ENCODE peak calls at places on chromosomes 13 and 19, in seven cellular contexts. One of them, this sample, is unnamed.

GRCh38 chr13:106967391-106967790 is 399.5 kb upstream of the ARGLU1 start:
- DNase-seq in AG04449: no peak
- DNase-seq in psoas muscle: no peak
- DNase-seq in lower leg skin: no peak
- DNase-seq in BJ: no peak
- DNase-seq in heart left ventricle: no peak
- DNase-seq in right atrium auricular region: no peak
- DNase-seq in this sample: no peak

GRCh38 chr13:52837850-52838249 is 10.6 kb downstream of the PCDH8 start:
- DNase-seq in AG04449: no peak
- DNase-seq in psoas muscle: no peak
- DNase-seq in lower leg skin: no peak
- DNase-seq in BJ: no peak
- DNase-seq in heart left ventricle: no peak
- DNase-seq in right atrium auricular region: no peak
- DNase-seq in this sample: no peak

GRCh38 chr19:29040951-29041350 is 172.0 kb downstream of the UQCRFS1 start:
- DNase-seq in AG04449: no peak
- DNase-seq in psoas muscle: no peak
- DNase-seq in lower leg skin: no peak
- DNase-seq in BJ: no peak
- DNase-seq in heart left ventricle: no peak
- DNase-seq in right atrium auricular region: no peak
- DNase-seq in this sample: no peak

GRCh38 chr19:48670699-48671455 is 1.9 kb downstream of the NTN5 start:
- DNase-seq in AG04449: no peak
- DNase-seq in psoas muscle: no peak
- DNase-seq in lower leg skin: no peak
- DNase-seq in BJ: no peak
- DNase-seq in heart left ventricle: no peak
- DNase-seq in right atrium auricular region: no peak
- DNase-seq in this sample: no peak

GRCh38 chr19:44684892-44685847 is 13.8 kb upstream of the CEACAM16 start:
- DNase-seq in AG04449: peak; percentile 46
- DNase-seq in psoas muscle: no peak
- DNase-seq in lower leg skin: no peak
- DNase-seq in BJ: peak; percentile 57
- DNase-seq in heart left ventricle: peak; percentile 43
- DNase-seq in right atrium auricular region: peak; percentile 79
- DNase-seq in this sample: no peak

GRCh38 chr13:60412909-60413616 is 16.0 kb downstream of the TDRD3 start:
- DNase-seq in AG04449: no peak
- DNase-seq in psoas muscle: no peak
- DNase-seq in lower leg skin: no peak
- DNase-seq in BJ: no peak
- DNase-seq in heart left ventricle: no peak
- DNase-seq in right atrium auricular region: no peak
- DNase-seq in this sample: no peak

GRCh38 chr19:29753190-29753933 is 38.3 kb upstream of the C19orf12 start:
- DNase-seq in AG04449: no peak
- DNase-seq in psoas muscle: no peak
- DNase-seq in lower leg skin: no peak
- DNase-seq in BJ: no peak
- DNase-seq in heart left ventricle: no peak
- DNase-seq in right atrium auricular region: no peak
- DNase-seq in this sample: no peak

GRCh38 chr19:42201489-42202289 is 15.8 kb downstream of the DEDD2 start:
- DNase-seq in AG04449: no peak
- DNase-seq in psoas muscle: no peak
- DNase-seq in lower leg skin: peak; percentile 89
- DNase-seq in BJ: no peak
- DNase-seq in heart left ventricle: peak; percentile 43
- DNase-seq in right atrium auricular region: no peak
- DNase-seq in this sample: no peak

GRCh38 chr19:34806976-34807860 is 34.2 kb upstream of the ZNF599 start:
- DNase-seq in AG04449: no peak
- DNase-seq in psoas muscle: no peak
- DNase-seq in lower leg skin: peak; percentile 62
- DNase-seq in BJ: no peak
- DNase-seq in heart left ventricle: no peak
- DNase-seq in right atrium auricular region: no peak
- DNase-seq in this sample: peak; percentile 59

GRCh38 chr13:38045278-38046048 is 175.9 kb upstream of the TRPC4 start:
- DNase-seq in AG04449: no peak
- DNase-seq in psoas muscle: no peak
- DNase-seq in lower leg skin: no peak
- DNase-seq in BJ: no peak
- DNase-seq in heart left ventricle: no peak
- DNase-seq in right atrium auricular region: no peak
- DNase-seq in this sample: no peak

GRCh38 chr13:79492313-79492798 is 11.4 kb downstream of the NDFIP2 start:
- DNase-seq in AG04449: no peak
- DNase-seq in psoas muscle: no peak
- DNase-seq in lower leg skin: no peak
- DNase-seq in BJ: no peak
- DNase-seq in heart left ventricle: no peak
- DNase-seq in right atrium auricular region: no peak
- DNase-seq in this sample: no peak

DNA sequence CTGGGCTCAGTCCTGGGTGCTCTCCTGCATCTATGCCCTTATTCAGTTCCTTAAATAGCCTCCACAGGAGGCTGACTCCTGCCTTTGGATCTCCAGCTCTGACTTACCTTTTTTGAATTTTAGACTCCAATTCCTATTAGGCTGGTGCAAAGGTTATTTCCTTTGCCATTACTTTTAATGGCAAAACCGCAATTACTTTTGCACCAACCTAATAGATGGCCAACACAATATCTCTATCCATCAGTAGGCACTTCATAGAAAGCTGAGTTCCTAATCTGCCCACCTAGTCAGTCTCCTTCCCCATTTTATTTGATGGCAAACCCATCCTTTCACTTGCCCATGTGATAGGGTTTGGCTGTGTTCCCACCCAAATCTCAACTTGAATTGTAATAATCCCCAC is 95.3 kb downstream of the CACNA1A start:
- DNase-seq in AG04449: no peak
- DNase-seq in psoas muscle: no peak
- DNase-seq in lower leg skin: no peak
- DNase-seq in BJ: no peak
- DNase-seq in heart left ventricle: no peak
- DNase-seq in right atrium auricular region: no peak
- DNase-seq in this sample: no peak
- TF ChIP-seq CTCF in AG04449: no peak
- TF ChIP-seq CTCF in psoas muscle: no peak
- TF ChIP-seq CTCF in lower leg skin: no peak
- TF ChIP-seq CTCF in BJ: no peak
- TF ChIP-seq CTCF in heart left ventricle: no peak
- TF ChIP-seq CTCF in right atrium auricular region: no peak
- TF ChIP-seq CTCF in this sample: no peak

DNA sequence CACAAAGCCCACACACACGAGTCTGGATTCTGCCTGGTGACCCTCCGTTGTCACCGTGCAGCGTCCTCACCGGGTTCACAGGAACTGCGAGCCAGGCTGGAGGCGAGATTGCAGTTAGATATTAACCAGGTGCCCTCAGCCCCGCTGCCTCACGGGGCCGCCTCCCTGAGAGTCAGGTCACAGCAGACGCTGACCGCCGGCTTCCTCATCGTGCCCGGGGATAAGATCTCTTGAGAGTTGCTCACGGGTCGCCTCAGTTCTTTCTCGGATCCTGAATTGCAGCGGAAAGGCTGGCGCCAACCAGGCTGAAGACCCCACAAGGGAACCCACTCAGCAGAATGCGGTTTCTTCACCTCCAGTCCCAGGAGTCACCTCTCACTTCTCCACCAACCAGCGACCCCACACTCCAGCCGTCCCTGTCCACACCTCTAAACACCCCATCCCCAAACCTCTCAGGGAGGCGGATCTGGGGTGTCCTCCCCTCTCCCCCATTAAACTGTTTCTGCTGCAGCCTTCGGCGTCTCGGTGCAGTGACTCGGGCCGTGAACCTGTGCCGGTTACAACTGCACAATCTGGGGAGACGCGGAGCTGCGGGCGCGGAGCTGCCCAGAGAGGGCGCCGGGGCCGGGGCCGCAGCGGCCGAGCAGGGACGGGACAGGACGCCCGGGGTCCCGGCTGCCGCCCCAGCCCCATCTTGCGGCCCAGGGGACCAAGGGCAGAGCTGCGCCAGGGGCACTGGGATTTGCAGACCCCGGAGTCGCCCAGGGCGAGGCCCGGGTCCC is 591 bp downstream of the ZNF823 start:
- DNase-seq in AG04449: no peak
- DNase-seq in psoas muscle: peak; percentile 28
- DNase-seq in lower leg skin: peak; percentile 91
- DNase-seq in BJ: no peak
- DNase-seq in heart left ventricle: peak; percentile 18
- DNase-seq in right atrium auricular region: peak; percentile 66
- DNase-seq in this sample: peak; percentile 85
- TF ChIP-seq CTCF in AG04449: peak; percentile 4
- TF ChIP-seq CTCF in psoas muscle: no peak
- TF ChIP-seq CTCF in lower leg skin: no peak
- TF ChIP-seq CTCF in BJ: peak; percentile 3
- TF ChIP-seq CTCF in heart left ventricle: no peak
- TF ChIP-seq CTCF in right atrium auricular region: no peak
- TF ChIP-seq CTCF in this sample: no peak

GRCh38 chr19:708154-709141 is at the start of gene PALM:
- DNase-seq in AG04449: no peak
- DNase-seq in psoas muscle: peak; percentile 51
- DNase-seq in lower leg skin: no peak
- DNase-seq in BJ: no peak
- DNase-seq in heart left ventricle: peak; percentile 50
- DNase-seq in right atrium auricular region: no peak
- DNase-seq in this sample: no peak
- TF ChIP-seq CTCF in AG04449: no peak
- TF ChIP-seq CTCF in psoas muscle: peak; percentile 21
- TF ChIP-seq CTCF in lower leg skin: no peak
- TF ChIP-seq CTCF in BJ: no peak
- TF ChIP-seq CTCF in heart left ventricle: peak; percentile 38
- TF ChIP-seq CTCF in right atrium auricular region: peak; percentile 38
- TF ChIP-seq CTCF in this sample: peak; percentile 49

GRCh38 chr19:3178377-3178972 is at the start of gene S1PR4:
- DNase-seq in AG04449: no peak
- DNase-seq in psoas muscle: no peak
- DNase-seq in lower leg skin: no peak
- DNase-seq in BJ: no peak
- DNase-seq in heart left ventricle: no peak
- DNase-seq in right atrium auricular region: no peak
- DNase-seq in this sample: peak; percentile 81
- TF ChIP-seq CTCF in AG04449: no peak
- TF ChIP-seq CTCF in psoas muscle: no peak
- TF ChIP-seq CTCF in lower leg skin: no peak
- TF ChIP-seq CTCF in BJ: no peak
- TF ChIP-seq CTCF in heart left ventricle: no peak
- TF ChIP-seq CTCF in right atrium auricular region: no peak
- TF ChIP-seq CTCF in this sample: no peak